ENCODE peak calls at places on chromosomes 7 and 10, in six cellular contexts. One of them, this sample, is unnamed.

GRCh38 chr10:120394446-120394845 is 62.6 kb upstream of the PLPP4 start:
- DNase-seq in WTC11: no peak
- DNase-seq in amygdala: no peak
- DNase-seq in ascending aorta: no peak
- DNase-seq in iPS DF 19.7: no peak
- DNase-seq in NCI-H2081: no peak
- DNase-seq in this sample: no peak

GRCh38 chr10:29067161-29067560 is 221.7 kb upstream of the LYZL1 start:
- DNase-seq in WTC11: no peak
- DNase-seq in iPS DF 19.7: no peak
- DNase-seq in ascending aorta: no peak
- DNase-seq in amygdala: no peak
- DNase-seq in NCI-H2081: no peak
- DNase-seq in this sample: no peak

GRCh38 chr7:82542665-82543064 is 99.1 kb upstream of the CACNA2D1 start:
- DNase-seq in WTC11: no peak
- DNase-seq in iPS DF 19.7: no peak
- DNase-seq in amygdala: no peak
- DNase-seq in NCI-H2081: no peak
- DNase-seq in ascending aorta: no peak
- DNase-seq in this sample: no peak

GRCh38 chr7:7201583-7202374 is 19.4 kb downstream of the C1GALT1 start:
- DNase-seq in WTC11: peak
- DNase-seq in NCI-H2081: peak
- DNase-seq in iPS DF 19.7: no peak
- DNase-seq in amygdala: no peak
- DNase-seq in ascending aorta: no peak
- DNase-seq in this sample: no peak

GRCh38 chr10:56771343-56771742 is 410.3 kb upstream of the ZWINT start:
- DNase-seq in NCI-H2081: no peak
- DNase-seq in iPS DF 19.7: no peak
- DNase-seq in ascending aorta: no peak
- DNase-seq in WTC11: no peak
- DNase-seq in amygdala: no peak
- DNase-seq in this sample: no peak

GRCh38 chr7:64880322-64881297 is 22.5 kb upstream of the ZNF273 start:
- DNase-seq in iPS DF 19.7: no peak
- DNase-seq in WTC11: no peak
- DNase-seq in amygdala: no peak
- DNase-seq in ascending aorta: no peak
- DNase-seq in NCI-H2081: no peak
- DNase-seq in this sample: no peak

GRCh38 chr10:88347597-88348304 is 235.4 kb downstream of the RNLS start:
- DNase-seq in amygdala: no peak
- DNase-seq in NCI-H2081: peak
- DNase-seq in ascending aorta: no peak
- DNase-seq in WTC11: no peak
- DNase-seq in iPS DF 19.7: peak
- DNase-seq in this sample: no peak

GRCh38 chr10:132915411-132915810 is 27.0 kb downstream of the CFAP46 start:
- DNase-seq in WTC11: no peak
- DNase-seq in amygdala: no peak
- DNase-seq in iPS DF 19.7: no peak
- DNase-seq in NCI-H2081: no peak
- DNase-seq in ascending aorta: no peak
- DNase-seq in this sample: no peak

GRCh38 chr10:70380350-70381135 is 1.9 kb downstream of the LRRC20 start:
- DNase-seq in NCI-H2081: no peak
- DNase-seq in iPS DF 19.7: no peak
- DNase-seq in WTC11: no peak
- DNase-seq in amygdala: no peak
- DNase-seq in ascending aorta: no peak
- DNase-seq in this sample: no peak

GRCh38 chr10:63666836-63667383 is 145.7 kb downstream of the REEP3 start:
- DNase-seq in ascending aorta: no peak
- DNase-seq in WTC11: no peak
- DNase-seq in iPS DF 19.7: no peak
- DNase-seq in amygdala: no peak
- DNase-seq in NCI-H2081: no peak
- DNase-seq in this sample: no peak